ENCODE peak calls at places on chromosomes 1 and 21, in eight cellular contexts. One of them, this sample, is unnamed.

GRCh38 chr1:232880354-232880753 is 70.1 kb upstream of the NTPCR start:
- DNase-seq in MM.1S: no peak
- DNase-seq in mucosa of gallbladder: no peak
- DNase-seq in GM04503: no peak
- DNase-seq in M059J: no peak
- DNase-seq in RPMI7951: peak; percentile 45
- DNase-seq in progenitor cell of endocrine pancreas: no peak
- DNase-seq in left kidney: peak; percentile 56
- DNase-seq in this sample: no peak

GRCh38 chr1:116377564-116378529 is 4.8 kb downstream of the ATP1A1 start:
- DNase-seq in MM.1S: no peak
- DNase-seq in mucosa of gallbladder: peak; percentile 64
- DNase-seq in GM04503: peak; percentile 91
- DNase-seq in M059J: peak; percentile 92
- DNase-seq in RPMI7951: peak; percentile 84
- DNase-seq in progenitor cell of endocrine pancreas: no peak
- DNase-seq in left kidney: peak; percentile 24
- DNase-seq in this sample: peak; percentile 78

GRCh38 chr1:5727871-5728643 is 264.2 kb downstream of the NPHP4 start:
- DNase-seq in MM.1S: no peak
- DNase-seq in mucosa of gallbladder: no peak
- DNase-seq in GM04503: no peak
- DNase-seq in M059J: no peak
- DNase-seq in RPMI7951: no peak
- DNase-seq in progenitor cell of endocrine pancreas: no peak
- DNase-seq in left kidney: no peak
- DNase-seq in this sample: no peak

GRCh38 chr1:221435510-221435909 is 306.4 kb downstream of the DUSP10 start:
- DNase-seq in MM.1S: peak; percentile 77
- DNase-seq in mucosa of gallbladder: no peak
- DNase-seq in GM04503: no peak
- DNase-seq in M059J: peak; percentile 63
- DNase-seq in RPMI7951: peak; percentile 69
- DNase-seq in progenitor cell of endocrine pancreas: no peak
- DNase-seq in left kidney: peak; percentile 68
- DNase-seq in this sample: no peak

GRCh38 chr1:9792156-9793042 is 31.4 kb downstream of the CLSTN1 start:
- DNase-seq in MM.1S: no peak
- DNase-seq in mucosa of gallbladder: no peak
- DNase-seq in GM04503: no peak
- DNase-seq in M059J: peak; percentile 74
- DNase-seq in RPMI7951: peak; percentile 51
- DNase-seq in progenitor cell of endocrine pancreas: no peak
- DNase-seq in left kidney: peak; percentile 95
- DNase-seq in this sample: no peak

GRCh38 chr1:20584890-20585289 is 4.0 kb upstream of the CDA start:
- DNase-seq in MM.1S: no peak
- DNase-seq in mucosa of gallbladder: no peak
- DNase-seq in GM04503: no peak
- DNase-seq in M059J: peak; percentile 73
- DNase-seq in RPMI7951: peak; percentile 55
- DNase-seq in progenitor cell of endocrine pancreas: no peak
- DNase-seq in left kidney: no peak
- DNase-seq in this sample: no peak

GRCh38 chr1:64934115-64934880 is 32.1 kb downstream of the JAK1 start:
- DNase-seq in MM.1S: no peak
- DNase-seq in mucosa of gallbladder: no peak
- DNase-seq in GM04503: peak; percentile 63
- DNase-seq in M059J: peak; percentile 81
- DNase-seq in RPMI7951: peak; percentile 74
- DNase-seq in progenitor cell of endocrine pancreas: no peak
- DNase-seq in left kidney: no peak
- DNase-seq in this sample: no peak

GRCh38 chr1:156927215-156928042 is 7.0 kb downstream of the LRRC71 start:
- DNase-seq in MM.1S: peak; percentile 73
- DNase-seq in mucosa of gallbladder: peak; percentile 62
- DNase-seq in GM04503: no peak
- DNase-seq in M059J: peak; percentile 79
- DNase-seq in RPMI7951: peak; percentile 59
- DNase-seq in progenitor cell of endocrine pancreas: peak; percentile 71
- DNase-seq in left kidney: peak; percentile 94
- DNase-seq in this sample: peak; percentile 43

GRCh38 chr1:29462096-29462495 is 225.8 kb downstream of the PTPRU start:
- DNase-seq in MM.1S: no peak
- DNase-seq in mucosa of gallbladder: no peak
- DNase-seq in GM04503: no peak
- DNase-seq in M059J: no peak
- DNase-seq in RPMI7951: no peak
- DNase-seq in progenitor cell of endocrine pancreas: no peak
- DNase-seq in left kidney: no peak
- DNase-seq in this sample: no peak

GRCh38 chr1:87337606-87338005 is 8.9 kb downstream of the LMO4 start:
- DNase-seq in MM.1S: no peak
- DNase-seq in mucosa of gallbladder: no peak
- DNase-seq in GM04503: no peak
- DNase-seq in M059J: no peak
- DNase-seq in RPMI7951: no peak
- DNase-seq in progenitor cell of endocrine pancreas: no peak
- DNase-seq in left kidney: no peak
- DNase-seq in this sample: no peak

GRCh38 chr1:200096774-200097173 is 69.3 kb downstream of the NR5A2 start:
- DNase-seq in MM.1S: no peak
- DNase-seq in mucosa of gallbladder: no peak
- DNase-seq in GM04503: no peak
- DNase-seq in M059J: no peak
- DNase-seq in RPMI7951: no peak
- DNase-seq in progenitor cell of endocrine pancreas: no peak
- DNase-seq in left kidney: peak; percentile 50
- DNase-seq in this sample: no peak

GRCh38 chr1:21003281-21003680 is 173.4 kb downstream of the EIF4G3 start:
- DNase-seq in MM.1S: no peak
- DNase-seq in mucosa of gallbladder: no peak
- DNase-seq in GM04503: no peak
- DNase-seq in M059J: no peak
- DNase-seq in RPMI7951: no peak
- DNase-seq in progenitor cell of endocrine pancreas: no peak
- DNase-seq in left kidney: no peak
- DNase-seq in this sample: no peak

GRCh38 chr1:41483960-41484844 is at the start of gene EDN2:
- DNase-seq in MM.1S: no peak
- DNase-seq in mucosa of gallbladder: peak; percentile 77
- DNase-seq in GM04503: no peak
- DNase-seq in M059J: peak; percentile 49
- DNase-seq in RPMI7951: no peak
- DNase-seq in progenitor cell of endocrine pancreas: no peak
- DNase-seq in left kidney: peak; percentile 79
- DNase-seq in this sample: no peak

GRCh38 chr21:44710756-44711326 is 531 bp downstream of the TSPEAR start:
- DNase-seq in MM.1S: no peak
- DNase-seq in mucosa of gallbladder: no peak
- DNase-seq in GM04503: no peak
- DNase-seq in M059J: no peak
- DNase-seq in RPMI7951: no peak
- DNase-seq in progenitor cell of endocrine pancreas: no peak
- DNase-seq in left kidney: peak; percentile 58
- DNase-seq in this sample: no peak

This sample was measured in GM06990.